ENCODE peak calls at places on chromosomes 11 and 22, in six cellular contexts. H is pulmonary artery endothelial cell; C is activated CD8-positive, alpha-beta memory T cell treated with anti-CD3 and anti-CD28 coated beads for 4 hours; I is AG09309; Y is adipocyte; N is cardiac septum. Z is an unnamed sample.

GRCh38 chr11:18054511-18055103 is 8.5 kb upstream of the TPH1 start:
- DNase-seq in H (no peak), C (no peak), I (no peak), Y (no peak), N (no peak), Z (no peak)

GRCh38 chr11:95531116-95531515 is 258.5 kb downstream of the FAM76B start:
- DNase-seq in H (no peak), C (no peak), I (peak; percentile 27), Y (peak; percentile 90), N (no peak), Z (no peak)

GRCh38 chr11:111391328-111392124 is 12.5 kb upstream of the POU2AF1 start:
- DNase-seq in H (no peak), C (no peak), I (no peak), Y (no peak), N (no peak), Z (no peak)

GRCh38 chr11:33957304-33957917 is 65.5 kb upstream of the LMO2 start:
- DNase-seq in H (no peak), C (no peak), I (no peak), Y (no peak), N (no peak), Z (no peak)

GRCh38 chr22:48436201-48436931 is 1391.3 kb downstream of the BRD1 start:
- DNase-seq in H (no peak), C (no peak), I (no peak), Y (no peak), N (no peak), Z (no peak)

GRCh38 chr11:121431820-121432526 is 20.1 kb upstream of the SORL1 start:
- DNase-seq in H (no peak), C (no peak), I (no peak), Y (no peak), N (no peak), Z (no peak)

GRCh38 chr11:1573847-1574255 is 1.8 kb upstream of the DUSP8 start:
- DNase-seq in H (no peak), C (no peak), I (no peak), Y (peak; percentile 15), N (no peak), Z (no peak)

GRCh38 chr22:31091106-31091975 is 10.2 kb downstream of the SMTN start:
- DNase-seq in H (no peak), C (no peak), I (no peak), Y (no peak), N (no peak), Z (no peak)

GRCh38 chr11:134126197-134126822 is 57.4 kb downstream of the JAM3 start:
- DNase-seq in H (peak; percentile 36), C (no peak), I (peak; percentile 57), Y (peak; percentile 83), N (no peak), Z (peak; percentile 76)

GRCh38 chr22:41280065-41280464 is 5.9 kb downstream of the RANGAP1 start:
- DNase-seq in H (no peak), C (no peak), I (no peak), Y (no peak), N (no peak), Z (no peak)

GRCh38 chr11:20374746-20375305 is 11.3 kb downstream of the HTATIP2 start:
- DNase-seq in H (no peak), C (no peak), I (no peak), Y (peak; percentile 41), N (no peak), Z (peak; percentile 40)

GRCh38 chr22:40753114-40753513 is 66.0 kb downstream of the SLC25A17 start:
- DNase-seq in H (no peak), C (no peak), I (no peak), Y (no peak), N (no peak), Z (no peak)

GRCh38 chr11:64344721-64345120 is 4.7 kb downstream of the CCDC88B start:
- DNase-seq in H (no peak), C (no peak), I (no peak), Y (no peak), N (no peak), Z (no peak)

GRCh38 chr22:37343863-37344734 is 61.8 kb downstream of the CYTH4 start:
- DNase-seq in H (no peak), C (no peak), I (no peak), Y (no peak), N (no peak), Z (no peak)

GRCh38 chr11:119093951-119094815 is 7.5 kb downstream of the DPAGT1 start:
- DNase-seq in H (no peak), C (peak; percentile 36), I (no peak), Y (peak; percentile 62), N (no peak), Z (no peak)

GRCh38 chr11:1778141-1778911 is 14.6 kb upstream of the CTSD start:
- DNase-seq in H (no peak), C (no peak), I (no peak), Y (no peak), N (no peak), Z (no peak)

GRCh38 chr11:91773090-91773489 is 451.5 kb upstream of the FAT3 start:
- DNase-seq in H (no peak), C (no peak), I (peak; percentile 10), Y (no peak), N (no peak), Z (no peak)

GRCh38 chr22:25546751-25547150 is 17.7 kb upstream of the GRK3 start:
- DNase-seq in H (no peak), C (no peak), I (no peak), Y (no peak), N (no peak), Z (no peak)

GRCh38 chr11:19963697-19964340 is 196.5 kb downstream of the DBX1 start:
- DNase-seq in H (no peak), C (no peak), I (no peak), Y (peak; percentile 37), N (no peak), Z (no peak)

GRCh38 chr22:46795140-46795539 is 32.7 kb downstream of the TBC1D22A start:
- DNase-seq in H (no peak), C (no peak), I (no peak), Y (no peak), N (no peak), Z (no peak)

GRCh38 chr11:60208951-60209350 is 26.1 kb upstream of the MS4A6A start:
- DNase-seq in H (no peak), C (no peak), I (no peak), Y (no peak), N (no peak), Z (no peak)

GRCh38 chr11:123581651-123582399 is 72.6 kb downstream of the SCN3B start:
- DNase-seq in H (no peak), C (no peak), I (no peak), Y (no peak), N (peak; percentile 51), Z (no peak)

GRCh38 chr11:83219095-83219494 is 25.6 kb downstream of the ANKRD42 start:
- DNase-seq in H (no peak), C (no peak), I (no peak), Y (no peak), N (no peak), Z (no peak)

Z was measured in dermis microvascular lymphatic vessel endothelial cell.